ENCODE peak calls at places on chromosomes 16 and 17, in five cellular contexts. P is stomach; H is cardiac muscle cell; W is pancreas; U is effector memory CD4-positive, alpha-beta T cell. Z is an unnamed sample. For H3K27me3 and H3K9me3, the result is how much of the 10 kb centered on the place peaks cover.

GRCh38 chr17:4110152-4110551 is 32.7 kb downstream of the ZZEF1 start:
- DNase-seq in P (no peak), H (no peak), W (no peak), U (no peak), Z (peak)

GRCh38 chr17:62704381-62704971 is 77.0 kb downstream of the MRC2 start:
- DNase-seq in P (peak), H (peak), W (no peak), U (no peak), Z (peak)

GRCh38 chr17:72122668-72123495 is 2.1 kb downstream of the SOX9 start:
- DNase-seq in P (peak), H (peak), W (no peak), U (no peak), Z (peak)

GRCh38 chr17:57459286-57459915 is 203.1 kb downstream of the MSI2 start:
- DNase-seq in P (no peak), H (no peak), W (no peak), U (no peak), Z (no peak)

GRCh38 chr17:76536511-76537287 is 810 bp downstream of the CYGB start:
- DNase-seq in P (no peak), H (no peak), W (no peak), U (no peak), Z (no peak)

GRCh38 chr16:69644790-69645189 is 79.0 kb downstream of the NFAT5 start:
- DNase-seq in P (no peak), H (no peak), W (no peak), U (no peak), Z (peak)

GRCh38 chr16:84600343-84601229 is 17.3 kb downstream of the COTL1 start:
- DNase-seq in P (no peak), H (no peak), W (no peak), U (no peak), Z (peak)

GRCh38 chr17:72365857-72366415 is 245.1 kb downstream of the SOX9 start:
- DNase-seq in P (no peak), H (no peak), W (no peak), U (no peak), Z (peak)

GRCh38 chr16:88763502-88764053 is 21.4 kb downstream of the PIEZO1 start:
- DNase-seq in P (peak), H (peak), W (no peak), U (no peak), Z (no peak)

GRCh38 chr16:30534368-30535105 is at the start of gene ZNF747:
- DNase-seq in P (peak), H (peak), W (peak), U (peak), Z (peak)

GRCh38 chr17:36136031-36136430 is 32.4 kb downstream of the CCL4 start:
- DNase-seq in P (no peak), H (no peak), W (no peak), U (no peak), Z (no peak)

GRCh38 chr17:45225964-45226530 is 4.4 kb downstream of the FMNL1 start:
- DNase-seq in P (peak), H (no peak), W (peak), U (peak), Z (no peak)

GRCh38 chr16:69861276-69862030 is 89.7 kb upstream of the CLEC18A start:
- DNase-seq in P (peak), H (peak), W (peak), U (no peak), Z (peak)

GRCh38 chr16:85995591-85996461 is 96.9 kb downstream of the IRF8 start:
- DNase-seq in P (peak), H (no peak), W (no peak), U (no peak), Z (peak)

GRCh38 chr16:79190542-79190941 is 410.0 kb downstream of the MAF start:
- DNase-seq in P (no peak), H (no peak), W (no peak), U (no peak), Z (no peak)

GRCh38 chr17:41098476-41098875 is 534 bp upstream of the KRTAP4-8 start:
- DNase-seq in P (no peak), H (no peak), W (no peak), U (no peak), Z (peak)

GRCh38 chr17:77741109-77741508 is 217.4 kb upstream of the TNRC6C start:
- DNase-seq in P (no peak), H (no peak), W (no peak), U (peak), Z (no peak)

GRCh38 chr17:44766409-44767038 is 7.7 kb downstream of the ADAM11 start:
- DNase-seq in P (no peak), H (no peak), W (no peak), U (no peak), Z (no peak)

GRCh38 chr17:41919165-41919817 is 540 bp upstream of the ACLY start:
- DNase-seq in P (no peak), H (no peak), W (no peak), U (no peak), Z (peak)

GRCh38 chr17:17044846-17045561 is 2.7 kb downstream of the MPRIP start:
- DNase-seq in P (peak), H (peak), W (peak), U (no peak), Z (peak)

GRCh38 chr16:27333549-27333948 is 19.8 kb downstream of the IL4R start:
- DNase-seq in P (no peak), H (no peak), W (no peak), U (no peak), Z (no peak)

GRCh38 chr17:43341705-43342600 is 56.8 kb upstream of the ARL4D start:
- DNase-seq in P (no peak), H (no peak), W (no peak), U (no peak), Z (peak)

GRCh38 chr17:38603786-38604478 is 1.8 kb downstream of the SRCIN1 start:
- DNase-seq in P (no peak), H (no peak), W (no peak), U (no peak), Z (no peak)

GRCh38 chr17:64400644-64401043 is 10.0 kb upstream of the PECAM1 start:
- DNase-seq in P (no peak), H (no peak), W (no peak), U (no peak), Z (no peak)

GRCh38 chr16:85613609-85614337 is 651 bp downstream of the GSE1 start:
- DNase-seq in P (peak), H (peak), W (peak), U (no peak), Z (peak)

GRCh38 chr17:73551756-73552155 is 92.5 kb downstream of the SDK2 start:
- DNase-seq in P (no peak), H (no peak), W (no peak), U (no peak), Z (no peak)

GRCh38 chr16:30335598-30336474 is 19.3 kb downstream of the CD2BP2 start:
- DNase-seq in P (no peak), H (no peak), W (peak), U (peak), Z (peak)

GRCh38 chr17:65047939-65048338 is 8.6 kb downstream of the GNA13 start:
- DNase-seq in P (no peak), H (no peak), W (no peak), U (no peak), Z (no peak)

GRCh38 chr17:81046131-81046769 is 11.3 kb downstream of the BAIAP2 start:
- DNase-seq in P (no peak), H (no peak), W (no peak), U (no peak), Z (no peak)

GRCh38 chr16:85028638-85029412 is 1.2 kb downstream of the KIAA0513 start:
- DNase-seq in P (peak), H (no peak), W (peak), U (peak), Z (peak)

GRCh38 chr17:50344712-50345380 is 1.1 kb upstream of the XYLT2 start:
- DNase-seq in P (peak), H (no peak), W (no peak), U (no peak), Z (no peak)

GRCh38 chr16:20901441-20902112 is 1.0 kb downstream of the LYRM1 start:
- DNase-seq in P (peak), H (peak), W (peak), U (no peak), Z (peak)

GRCh38 chr17:8479431-8479947 is 43.8 kb downstream of the NDEL1 start:
- DNase-seq in P (no peak), H (no peak), W (no peak), U (no peak), Z (peak)

GRCh38 chr17:79811888-79812205 is 15.0 kb upstream of the CBX8 start:
- DNase-seq in P (no peak), H (no peak), W (no peak), U (no peak), Z (no peak)
- H3K27me3 ChIP-seq in P (half or more), H (half or more), W (under half), U (half or more), Z (half or more)

GRCh38 chr16:3292604-3293003 is 9.3 kb downstream of the ZNF263 start:
- DNase-seq in P (no peak), H (no peak), W (no peak), U (no peak), Z (peak)

GRCh38 chr16:3289998-3290673 is 6.8 kb downstream of the ZNF263 start:
- DNase-seq in P (no peak), H (no peak), W (no peak), U (no peak), Z (no peak)

GRCh38 chr16:3295209-3295608 is 10.0 kb downstream of the TIGD7 start:
- DNase-seq in P (no peak), H (no peak), W (no peak), U (no peak), Z (no peak)

DNA sequence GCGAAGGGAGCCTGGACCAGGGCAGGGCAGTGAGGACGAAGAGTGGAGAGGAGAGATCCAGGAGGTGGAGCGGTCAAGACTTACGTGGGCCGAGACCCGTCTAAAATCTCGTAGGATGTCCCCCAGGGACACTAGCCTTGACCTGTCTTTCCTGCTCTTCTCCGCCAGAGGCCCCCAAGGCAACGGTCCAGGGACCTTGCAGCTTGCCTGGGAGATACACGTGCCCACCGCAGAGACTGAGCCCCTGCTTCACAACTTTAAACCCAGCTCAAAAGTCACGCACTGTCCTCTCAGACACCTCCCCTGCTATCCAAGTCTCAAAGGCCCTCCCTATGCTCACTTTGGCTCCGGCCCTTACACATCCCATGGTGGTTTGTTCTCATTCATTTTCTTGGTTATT is 9.4 kb downstream of the TIGD7 start:
- DNase-seq in P (no peak), H (no peak), W (no peak), U (no peak), Z (no peak)
- H3K9me3 ChIP-seq in P (half or more), H (under half), W (under half), U (under half), Z (half or more)

DNA sequence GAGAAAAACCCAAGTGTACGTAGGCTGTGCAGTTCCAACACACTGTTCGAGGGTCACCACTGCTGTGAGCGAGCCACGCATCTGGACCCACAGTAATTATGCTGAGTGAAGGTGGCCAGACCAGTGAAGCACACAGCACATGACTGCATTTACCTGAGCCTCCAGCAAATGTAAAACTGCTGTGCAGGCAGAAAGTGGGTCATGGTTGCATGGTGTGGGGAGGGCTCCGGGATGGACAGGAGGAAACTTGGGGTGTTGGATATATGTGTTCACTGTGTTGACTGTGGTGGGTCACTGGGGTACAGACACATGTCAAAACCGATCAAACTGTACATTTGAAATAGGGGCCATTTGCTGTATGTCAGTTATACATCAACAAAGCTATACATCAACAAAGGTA is 78.7 kb upstream of the METRNL start:
- DNase-seq in P (no peak), H (no peak), W (no peak), U (no peak), Z (no peak)
- H3K27me3 ChIP-seq in P (under half), H (under half), W (under half), U (under half), Z (under half)

GRCh38 chr17:68329331-68329730 is 38.0 kb downstream of the ARSG start:
- DNase-seq in P (no peak), H (no peak), W (no peak), U (no peak), Z (no peak)
- H3K9me3 ChIP-seq in P (under half), H (under half), W (under half), U (under half), Z (under half)

Z was measured in adipocyte.